ENCODE peak calls at places on chromosomes 12 and 14, in five cellular contexts. One of them, this sample, is unnamed.

GRCh38 chr12:27385756-27386155 is 53.1 kb downstream of the BMAL2 start:
- DNase-seq in H1: no peak
- DNase-seq in HepG2: no peak
- DNase-seq in GM12878: no peak
- DNase-seq in K562: no peak
- DNase-seq in this sample: no peak

GRCh38 chr14:64387232-64387737 is 868 bp upstream of the MTHFD1 start:
- DNase-seq in H1: no peak
- DNase-seq in HepG2: peak; percentile 10
- DNase-seq in GM12878: no peak
- DNase-seq in K562: peak; percentile 22
- DNase-seq in this sample: no peak

GRCh38 chr14:104423224-104423681 is 156.3 kb upstream of the C14orf180 start:
- DNase-seq in H1: peak; percentile 44
- DNase-seq in HepG2: no peak
- DNase-seq in GM12878: no peak
- DNase-seq in K562: no peak
- DNase-seq in this sample: no peak

GRCh38 chr14:58607571-58608317 is 30.0 kb upstream of the DACT1 start:
- DNase-seq in H1: no peak
- DNase-seq in HepG2: no peak
- DNase-seq in GM12878: no peak
- DNase-seq in K562: no peak
- DNase-seq in this sample: no peak

GRCh38 chr12:83451189-83451588 is 764.5 kb downstream of the TMTC2 start:
- DNase-seq in H1: no peak
- DNase-seq in HepG2: no peak
- DNase-seq in GM12878: no peak
- DNase-seq in K562: no peak
- DNase-seq in this sample: no peak

GRCh38 chr14:104982548-104983230 is 2.9 kb upstream of the CLBA1 start:
- DNase-seq in H1: no peak
- DNase-seq in HepG2: no peak
- DNase-seq in GM12878: no peak
- DNase-seq in K562: no peak
- DNase-seq in this sample: no peak

GRCh38 chr14:105199093-105199492 is 18.0 kb upstream of the NUDT14 start:
- DNase-seq in H1: no peak
- DNase-seq in HepG2: no peak
- DNase-seq in GM12878: no peak
- DNase-seq in K562: peak; percentile 51
- DNase-seq in this sample: no peak

GRCh38 chr12:38886931-38887330 is 18.5 kb downstream of the CPNE8 start:
- DNase-seq in H1: no peak
- DNase-seq in HepG2: no peak
- DNase-seq in GM12878: no peak
- DNase-seq in K562: no peak
- DNase-seq in this sample: no peak

GRCh38 chr14:104604461-104605449 is at the start of gene TMEM179:
- DNase-seq in H1: peak; percentile 84
- DNase-seq in HepG2: peak; percentile 7
- DNase-seq in GM12878: no peak
- DNase-seq in K562: peak; percentile 84
- DNase-seq in this sample: no peak

GRCh38 chr12:49279706-49280159 is 14.9 kb downstream of the TUBA1C start:
- DNase-seq in H1: no peak
- DNase-seq in HepG2: peak; percentile 56
- DNase-seq in GM12878: no peak
- DNase-seq in K562: peak; percentile 5
- DNase-seq in this sample: no peak

GRCh38 chr14:59918824-59919581 is 941 bp upstream of the LRRC9 start:
- DNase-seq in H1: no peak
- DNase-seq in HepG2: peak; percentile 32
- DNase-seq in GM12878: no peak
- DNase-seq in K562: peak; percentile 16
- DNase-seq in this sample: peak; percentile 16

GRCh38 chr12:121388421-121388981 is 11.4 kb upstream of the RNF34 start:
- DNase-seq in H1: no peak
- DNase-seq in HepG2: peak; percentile 66
- DNase-seq in GM12878: no peak
- DNase-seq in K562: no peak
- DNase-seq in this sample: no peak

GRCh38 chr14:92644166-92644565 is 104.3 kb downstream of the LGMN start:
- DNase-seq in H1: no peak
- DNase-seq in HepG2: no peak
- DNase-seq in GM12878: no peak
- DNase-seq in K562: no peak
- DNase-seq in this sample: peak; percentile 52

GRCh38 chr12:131923260-131923659 is 5.8 kb upstream of the PUS1 start:
- DNase-seq in H1: no peak
- DNase-seq in HepG2: no peak
- DNase-seq in GM12878: peak; percentile 38
- DNase-seq in K562: no peak
- DNase-seq in this sample: no peak

GRCh38 chr12:131920902-131921840 is 7.9 kb upstream of the PUS1 start:
- DNase-seq in H1: no peak
- DNase-seq in HepG2: no peak
- DNase-seq in GM12878: no peak
- DNase-seq in K562: no peak
- DNase-seq in this sample: no peak

GRCh38 chr12:131921866-131922769 is 7.0 kb upstream of the PUS1 start:
- DNase-seq in H1: no peak
- DNase-seq in HepG2: no peak
- DNase-seq in GM12878: no peak
- DNase-seq in K562: no peak
- DNase-seq in this sample: no peak

GRCh38 chr12:131920157-131920508 is 8.9 kb upstream of the PUS1 start:
- DNase-seq in H1: no peak
- DNase-seq in HepG2: no peak
- DNase-seq in GM12878: no peak
- DNase-seq in K562: no peak
- DNase-seq in this sample: no peak

GRCh38 chr12:131922772-131923171 is 6.3 kb upstream of the PUS1 start:
- DNase-seq in H1: no peak
- DNase-seq in HepG2: no peak
- DNase-seq in GM12878: no peak
- DNase-seq in K562: no peak
- DNase-seq in this sample: no peak
- TF ChIP-seq JUND in H1: no peak
- TF ChIP-seq JUND in HepG2: no peak
- TF ChIP-seq JUND in GM12878: no peak
- TF ChIP-seq JUND in K562: no peak
- TF ChIP-seq JUND in this sample: no peak

DNA sequence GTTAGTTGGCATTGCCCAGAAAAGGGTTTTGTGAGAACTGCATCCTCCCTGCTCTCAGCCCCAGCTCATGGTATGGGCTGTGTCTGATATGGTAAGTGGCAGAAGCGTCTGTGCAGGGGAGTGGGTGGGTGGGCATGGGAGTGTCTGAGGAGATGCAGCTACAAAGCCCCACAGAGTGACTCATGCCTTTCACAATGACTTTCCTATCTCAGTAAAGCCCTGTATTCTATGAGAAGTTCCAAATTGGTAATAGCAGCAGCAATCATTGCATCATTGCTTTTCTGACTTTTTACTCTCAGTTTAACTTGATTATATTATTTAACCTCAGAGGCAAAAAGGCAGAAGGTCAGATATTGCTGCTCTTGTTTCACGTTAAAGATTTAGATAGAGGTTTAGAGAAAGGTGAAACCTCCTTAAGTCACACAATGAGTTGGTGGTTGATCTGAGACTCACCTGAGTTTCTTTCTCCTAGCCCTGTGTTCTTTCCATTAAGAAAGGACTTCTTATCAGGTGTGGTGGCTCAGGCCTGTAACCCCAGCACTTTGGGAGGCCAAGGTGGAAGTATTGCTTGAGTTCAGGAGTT is 171.7 kb downstream of the SLC5A8 start:
- DNase-seq in H1: no peak
- DNase-seq in HepG2: no peak
- DNase-seq in GM12878: no peak
- DNase-seq in K562: no peak
- DNase-seq in this sample: no peak
- TF ChIP-seq CEBPB in H1: no peak
- TF ChIP-seq CEBPB in HepG2: no peak
- TF ChIP-seq CEBPB in GM12878: no peak
- TF ChIP-seq CEBPB in K562: no peak
- TF ChIP-seq CEBPB in this sample: no peak

GRCh38 chr14:74871819-74872218 is 4.1 kb downstream of the PROX2 start:
- DNase-seq in H1: no peak
- DNase-seq in HepG2: no peak
- DNase-seq in GM12878: no peak
- DNase-seq in K562: no peak
- DNase-seq in this sample: no peak

GRCh38 chr14:74881425-74882102 is at the start of gene DLST:
- DNase-seq in H1: peak; percentile 95
- DNase-seq in HepG2: peak; percentile 67
- DNase-seq in GM12878: peak; percentile 39
- DNase-seq in K562: peak; percentile 91
- DNase-seq in this sample: peak; percentile 71

GRCh38 chr14:74875204-74875603 is 741 bp downstream of the PROX2 start:
- DNase-seq in H1: no peak
- DNase-seq in HepG2: no peak
- DNase-seq in GM12878: no peak
- DNase-seq in K562: no peak
- DNase-seq in this sample: no peak

GRCh38 chr14:74879427-74880180 is 2.1 kb upstream of the DLST start:
- DNase-seq in H1: no peak
- DNase-seq in HepG2: peak; percentile 30
- DNase-seq in GM12878: no peak
- DNase-seq in K562: no peak
- DNase-seq in this sample: no peak

GRCh38 chr14:74875941-74876913 is at the start of gene PROX2:
- DNase-seq in H1: no peak
- DNase-seq in HepG2: no peak
- DNase-seq in GM12878: no peak
- DNase-seq in K562: no peak
- DNase-seq in this sample: no peak
- TF ChIP-seq JUND in H1: no peak
- TF ChIP-seq JUND in HepG2: no peak
- TF ChIP-seq JUND in GM12878: no peak
- TF ChIP-seq JUND in K562: no peak
- TF ChIP-seq JUND in this sample: no peak

DNA sequence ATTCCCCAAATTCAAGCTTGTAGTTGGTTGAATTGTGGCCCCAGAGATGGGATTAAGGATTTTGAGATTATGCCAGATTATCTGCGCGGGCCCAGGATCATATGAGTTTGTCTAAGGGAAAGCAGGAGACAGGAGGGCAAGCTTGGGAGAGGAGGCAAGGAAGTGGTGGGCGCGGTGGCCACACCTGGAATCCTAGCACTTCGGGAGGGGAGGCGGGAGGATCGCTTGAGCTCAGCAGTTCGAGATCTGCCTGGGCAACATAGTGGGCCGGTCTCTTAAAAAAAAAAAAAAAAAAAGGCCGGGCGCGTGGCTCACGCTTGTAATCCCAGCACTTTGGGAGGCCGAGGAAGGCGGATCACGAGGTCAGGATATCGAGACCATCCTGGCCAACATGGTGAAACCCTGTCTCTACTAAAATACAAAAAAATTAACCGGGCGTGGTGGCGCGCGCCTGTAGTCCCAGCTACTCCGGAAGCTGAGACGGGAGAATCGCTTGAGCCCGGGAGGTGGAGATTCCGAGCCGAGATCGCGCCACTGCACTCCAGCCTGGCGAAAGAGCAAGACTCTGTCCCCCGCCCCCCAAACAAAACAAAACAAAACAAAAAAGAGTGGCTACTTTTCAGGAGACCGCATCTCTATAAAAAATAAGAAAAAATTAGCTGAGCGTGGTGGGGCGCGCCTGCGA is 854 bp upstream of the PUS1 start:
- DNase-seq in H1: no peak
- DNase-seq in HepG2: no peak
- DNase-seq in GM12878: no peak
- DNase-seq in K562: no peak
- DNase-seq in this sample: no peak
- TF ChIP-seq CEBPB in H1: no peak
- TF ChIP-seq CEBPB in HepG2: no peak
- TF ChIP-seq CEBPB in GM12878: no peak
- TF ChIP-seq CEBPB in K562: no peak
- TF ChIP-seq CEBPB in this sample: no peak

GRCh38 chr14:88013750-88014349 is 8.9 kb downstream of the GPR65 start:
- DNase-seq in H1: peak; percentile 69
- DNase-seq in HepG2: peak; percentile 66
- DNase-seq in GM12878: no peak
- DNase-seq in K562: peak; percentile 62
- DNase-seq in this sample: peak; percentile 12

GRCh38 chr14:88017503-88017902 is 12.6 kb downstream of the GPR65 start:
- DNase-seq in H1: no peak
- DNase-seq in HepG2: no peak
- DNase-seq in GM12878: no peak
- DNase-seq in K562: no peak
- DNase-seq in this sample: no peak

DNA sequence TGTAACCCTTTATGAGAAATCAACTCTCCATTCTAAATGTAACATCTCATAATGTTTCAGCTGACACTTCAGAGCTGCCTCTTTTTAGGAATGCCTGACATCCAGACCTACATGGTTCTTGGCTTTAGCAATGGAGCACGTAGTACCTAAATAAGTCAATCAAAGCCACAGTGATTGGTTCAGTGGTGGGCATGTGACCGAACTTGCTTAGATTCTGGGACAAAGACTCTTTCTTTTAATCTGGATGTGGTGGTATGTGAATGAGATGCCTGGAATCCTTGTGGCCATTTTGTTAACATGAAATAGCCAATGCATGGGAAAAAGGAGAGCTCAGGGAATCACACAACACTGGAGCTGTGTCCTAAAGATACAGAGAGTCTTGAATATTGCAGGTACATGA is 11.8 kb downstream of the GPR65 start:
- DNase-seq in H1: no peak
- DNase-seq in HepG2: no peak
- DNase-seq in GM12878: no peak
- DNase-seq in K562: no peak
- DNase-seq in this sample: no peak
- TF ChIP-seq JUND in H1: no peak
- TF ChIP-seq JUND in HepG2: no peak
- TF ChIP-seq JUND in GM12878: no peak
- TF ChIP-seq JUND in K562: no peak
- TF ChIP-seq JUND in this sample: no peak

DNA sequence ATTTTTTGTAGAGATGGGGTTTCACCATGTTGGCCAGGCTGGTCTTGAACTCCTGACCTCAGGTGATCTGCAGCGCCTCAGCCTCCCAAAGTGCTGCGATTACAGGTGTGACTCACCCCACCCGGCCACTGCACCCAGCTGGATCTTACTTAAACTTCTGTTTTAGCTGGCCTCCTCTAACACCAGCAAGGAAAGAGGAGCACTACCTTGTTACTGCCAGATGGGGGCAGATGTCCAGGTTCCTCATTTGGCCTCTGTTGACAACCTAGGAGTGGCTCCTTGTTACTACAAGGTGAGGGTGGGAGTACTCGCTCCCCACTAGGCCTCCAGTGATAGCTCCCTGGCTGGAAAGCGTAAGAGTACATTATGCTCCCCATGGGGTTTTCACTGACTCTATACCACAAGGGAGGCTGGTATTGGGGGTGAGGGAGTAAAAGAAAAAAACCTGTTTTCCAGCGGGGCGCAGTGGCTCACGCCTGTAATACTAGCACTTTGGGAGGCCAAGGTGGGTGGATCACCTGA is 13.1 kb upstream of the ARF6 start:
- DNase-seq in H1: peak; percentile 61
- DNase-seq in HepG2: peak; percentile 80
- DNase-seq in GM12878: no peak
- DNase-seq in K562: peak; percentile 72
- DNase-seq in this sample: peak; percentile 95
- TF ChIP-seq CEBPB in H1: no peak
- TF ChIP-seq CEBPB in HepG2: no peak
- TF ChIP-seq CEBPB in GM12878: no peak
- TF ChIP-seq CEBPB in K562: no peak
- TF ChIP-seq CEBPB in this sample: no peak

This sample was measured in HCT116.